ENCODE peak calls at places on chromosome 1, in eight cellular contexts. W, S, M, B, R, L, J and P are unnamed samples.

GRCh38 chr1:228348708-228349467 is 57.7 kb downstream of the TRIM11 start:
- DNase-seq in L (peak), M (no peak), R (no peak), W (no peak), J (peak), B (no peak), S (no peak), P (no peak)

GRCh38 chr1:184621262-184621661 is 133.4 kb downstream of the EDEM3 start:
- DNase-seq in B (peak), W (no peak), L (no peak), M (no peak), S (no peak), J (no peak), R (no peak), P (peak)

GRCh38 chr1:111513410-111514020 is 10.1 kb upstream of the ADORA3 start:
- DNase-seq in W (no peak), S (no peak), M (no peak), R (no peak), L (peak), B (peak), J (no peak), P (no peak)

GRCh38 chr1:158035976-158036583 is 42.6 kb downstream of the KIRREL1 start:
- DNase-seq in W (no peak), S (peak), J (peak), L (no peak), B (peak), M (peak), R (no peak), P (peak)

GRCh38 chr1:21514245-21514644 is 5.0 kb downstream of the ALPL start:
- DNase-seq in W (no peak), M (no peak), R (no peak), J (no peak), L (no peak), S (peak), B (no peak), P (no peak)

GRCh38 chr1:150272379-150272840 is at the start of gene C1orf54:
- DNase-seq in L (peak), S (peak), W (no peak), J (peak), R (no peak), M (peak), B (peak), P (peak)

GRCh38 chr1:65581120-65581519 is 160.7 kb downstream of the LEPR start:
- DNase-seq in R (no peak), M (peak), J (no peak), W (no peak), S (no peak), B (peak), L (no peak), P (peak)

GRCh38 chr1:114669562-114670082 is at the start of gene DENND2C:
- DNase-seq in L (no peak), W (no peak), M (peak), R (peak), S (no peak), J (no peak), B (no peak), P (no peak)

GRCh38 chr1:180945551-180945950 is 32.9 kb downstream of the KIAA1614 start:
- DNase-seq in M (no peak), B (no peak), W (no peak), R (no peak), S (no peak), L (no peak), J (no peak), P (no peak)

GRCh38 chr1:180925471-180926051 is 12.9 kb downstream of the KIAA1614 start:
- DNase-seq in B (no peak), W (no peak), L (no peak), S (no peak), M (peak), R (no peak), J (no peak), P (no peak)

GRCh38 chr1:169245706-169246105 is 121.9 kb downstream of the NME7 start:
- DNase-seq in L (no peak), S (no peak), M (no peak), R (no peak), W (no peak), B (no peak), J (no peak), P (no peak)

GRCh38 chr1:32886012-32886827 is at the start of gene HPCA:
- DNase-seq in B (peak), W (no peak), S (peak), R (no peak), J (peak), L (peak), M (peak), P (peak)

GRCh38 chr1:43267291-43267805 is 2.4 kb upstream of the TMEM125 start:
- DNase-seq in B (peak), M (peak), J (no peak), L (no peak), W (no peak), S (no peak), R (no peak), P (peak)

GRCh38 chr1:114755006-114755936 is 2.5 kb downstream of the CSDE1 start:
- DNase-seq in L (no peak), W (no peak), S (no peak), B (no peak), R (no peak), J (no peak), M (no peak), P (peak)

GRCh38 chr1:184691719-184692324 is 62.8 kb downstream of the EDEM3 start:
- DNase-seq in M (peak), W (no peak), L (no peak), J (no peak), B (peak), S (peak), R (no peak), P (peak)

GRCh38 chr1:3030663-3031381 is 9.6 kb downstream of the ACTRT2 start:
- DNase-seq in L (no peak), J (peak), S (no peak), R (no peak), W (no peak), B (no peak), M (no peak), P (no peak)

GRCh38 chr1:2787163-2787911 is 14.2 kb downstream of the TTC34 start:
- DNase-seq in J (peak), R (no peak), W (no peak), M (peak), B (no peak), S (no peak), L (no peak), P (no peak)

GRCh38 chr1:154755858-154756730 is 114.0 kb downstream of the KCNN3 start:
- DNase-seq in L (no peak), W (no peak), B (peak), R (no peak), S (no peak), M (no peak), J (no peak), P (no peak)

GRCh38 chr1:96722161-96722908 is 751 bp downstream of the PTBP2 start:
- DNase-seq in M (peak), W (peak), J (peak), R (no peak), S (peak), B (peak), L (peak), P (peak)

GRCh38 chr1:246705368-246705767 is 18.8 kb upstream of the SCCPDH start:
- DNase-seq in W (no peak), R (no peak), S (no peak), L (no peak), B (peak), J (no peak), M (no peak), P (peak)

GRCh38 chr1:175679931-175680652 is 63.3 kb downstream of the TNR start:
- DNase-seq in S (peak), J (no peak), W (no peak), L (no peak), B (no peak), R (no peak), M (no peak), P (no peak)

GRCh38 chr1:115492880-115493279 is 148.9 kb upstream of the VANGL1 start:
- DNase-seq in W (no peak), J (no peak), R (no peak), L (no peak), S (no peak), B (no peak), M (no peak), P (peak)

GRCh38 chr1:20981903-20982695 is 194.6 kb downstream of the EIF4G3 start:
- DNase-seq in W (no peak), R (no peak), L (no peak), B (peak), J (no peak), M (peak), S (no peak), P (peak)

GRCh38 chr1:28591708-28592313 is at the start of gene RAB42:
- DNase-seq in M (peak), B (peak), L (peak), W (no peak), S (no peak), J (peak), R (no peak), P (peak)

GRCh38 chr1:248818505-248819374 is 7.0 kb downstream of the SH3BP5L start:
- DNase-seq in R (no peak), S (no peak), B (no peak), J (no peak), W (no peak), L (no peak), M (no peak), P (no peak)

GRCh38 chr1:39026051-39026946 is at the start of gene NDUFS5:
- DNase-seq in S (peak), L (peak), W (peak), R (peak), J (peak), B (peak), M (peak), P (peak)

GRCh38 chr1:19809044-19809750 is 5.9 kb downstream of the RNF186 start:
- DNase-seq in B (no peak), W (no peak), L (no peak), M (peak), J (peak), S (no peak), R (no peak), P (no peak)

GRCh38 chr1:93471911-93472310 is 24.0 kb downstream of the FNBP1L start:
- DNase-seq in B (peak), W (no peak), S (no peak), L (no peak), M (no peak), R (no peak), J (no peak), P (peak)

DNA sequence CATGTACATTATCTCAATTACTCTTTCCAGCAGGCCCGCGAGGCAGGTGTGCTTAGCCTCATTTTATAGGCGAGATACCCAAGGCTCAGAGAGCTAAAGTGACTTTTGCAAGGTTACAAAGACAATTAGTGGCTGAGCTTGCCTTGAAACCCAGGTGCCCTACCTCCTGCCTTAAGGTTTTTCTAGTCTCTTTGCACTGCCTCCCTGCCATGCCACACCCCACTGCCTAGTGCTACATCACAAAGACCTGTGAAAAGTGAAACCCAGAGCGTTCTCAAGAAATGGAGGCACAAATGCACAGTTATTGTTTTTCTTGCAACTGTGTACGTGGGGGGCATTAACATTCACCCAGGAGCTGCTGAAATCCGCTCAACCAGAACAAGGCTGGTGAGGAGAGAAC is 9.9 kb upstream of the C8A start:
- DNase-seq in M (no peak), R (no peak), B (no peak), W (no peak), L (no peak), S (no peak), J (no peak), P (no peak)
- H3K4me3 ChIP-seq in M (no peak), R (no peak), B (no peak), W (no peak), L (no peak), S (no peak), J (no peak), P (no peak)

GRCh38 chr1:205205055-205205454 is 6.4 kb downstream of the DSTYK start:
- DNase-seq in W (no peak), S (no peak), M (no peak), L (no peak), J (no peak), R (no peak), B (no peak), P (peak)
- TF ChIP-seq CTCF in W (no peak), S (no peak), M (no peak), L (no peak), J (no peak), R (no peak), B (no peak), P (no peak)

DNA sequence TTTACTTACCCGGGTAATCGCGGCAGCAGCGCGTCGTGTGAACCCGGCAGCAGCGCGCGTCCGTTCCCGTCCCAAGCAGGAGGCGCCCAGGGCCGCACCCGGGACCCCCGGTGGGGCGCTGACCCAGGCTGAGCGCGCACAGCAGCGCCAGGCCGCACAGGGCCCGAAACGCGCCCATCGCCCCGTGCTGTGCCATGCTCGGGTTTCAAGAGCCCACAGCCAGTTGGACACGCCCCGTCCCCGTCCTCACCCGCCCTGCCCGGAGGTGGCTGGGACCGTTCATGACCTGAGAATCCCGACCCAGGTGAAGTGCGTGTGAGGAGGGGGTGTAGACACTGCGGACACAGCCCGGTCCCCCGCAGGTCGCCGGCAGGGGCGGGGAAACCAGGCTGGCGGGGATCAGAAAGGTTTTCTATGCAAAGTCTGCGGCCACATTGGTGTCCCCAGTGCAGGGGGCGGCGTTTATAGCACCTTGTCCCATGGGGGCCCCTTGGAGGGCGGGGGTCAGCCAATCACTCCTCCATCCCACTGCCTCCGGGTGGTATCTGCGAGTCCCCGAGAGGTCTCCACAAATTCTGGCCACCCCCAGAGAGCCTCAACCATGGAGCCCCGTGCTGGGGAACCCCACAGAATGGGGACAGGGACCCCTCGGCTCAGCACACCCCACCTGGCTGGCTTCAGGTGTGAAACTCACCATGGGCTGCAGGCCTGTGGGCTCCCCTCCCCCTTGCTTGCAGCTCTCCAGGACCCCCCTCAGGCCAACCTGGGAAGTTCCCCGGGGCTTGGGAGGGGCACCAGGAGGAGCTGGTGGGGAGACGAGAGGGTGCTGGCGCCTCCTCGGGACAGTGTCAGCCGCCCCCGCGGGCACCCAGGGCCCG is at the start of gene TNFRSF18:
- DNase-seq in L (peak), M (peak), W (no peak), J (peak), S (no peak), R (no peak), B (no peak), P (no peak)
- H3K4me3 ChIP-seq in L (peak), M (peak), W (peak), J (peak), S (peak), R (peak), B (no peak), P (no peak)

DNA sequence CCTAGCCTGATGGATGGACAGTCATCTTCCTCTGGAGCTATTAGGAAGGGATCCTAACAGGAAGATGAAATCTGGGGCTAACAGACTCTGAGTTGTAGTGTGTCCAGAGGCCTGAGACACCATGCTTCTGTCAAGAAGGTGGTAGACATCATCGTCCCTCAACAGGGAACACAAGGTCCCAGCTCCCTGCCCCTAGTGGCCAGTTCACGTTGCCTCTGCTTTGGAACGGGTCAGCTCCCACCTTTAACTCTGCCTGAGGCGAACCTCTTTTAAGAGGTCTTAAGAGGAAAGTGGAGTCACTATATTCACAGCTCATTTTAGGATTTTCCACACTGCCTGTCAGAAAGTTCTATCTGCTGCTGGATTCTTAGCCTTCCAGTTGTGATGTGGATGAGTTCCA is 28.3 kb downstream of the LRRC71 start:
- DNase-seq in L (no peak), M (peak), B (no peak), R (no peak), S (no peak), W (no peak), J (peak), P (no peak)
- TF ChIP-seq CTCF in L (no peak), M (peak), B (peak), R (no peak), S (peak), W (no peak), J (peak), P (no peak)

DNA sequence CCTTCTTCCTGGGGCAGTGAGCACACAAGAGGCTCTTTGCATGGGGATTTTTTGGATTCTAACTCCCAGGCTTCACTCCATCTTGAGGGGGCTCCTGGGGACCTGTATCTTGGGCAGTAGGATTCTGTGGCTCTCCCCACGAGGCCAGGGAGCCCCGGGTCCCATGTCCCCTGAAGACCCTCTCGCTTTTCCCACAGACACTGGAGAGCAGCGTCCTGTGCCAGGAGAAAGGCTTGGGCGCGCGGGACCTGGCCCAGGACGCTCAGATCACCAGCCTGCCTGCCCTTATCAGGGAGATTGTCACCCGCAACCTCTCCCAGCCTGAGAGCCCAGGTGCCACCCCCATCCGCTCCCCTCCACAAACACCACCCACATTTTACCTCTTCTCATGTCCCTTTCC is 735 bp downstream of the CROCC start:
- DNase-seq in W (no peak), M (no peak), J (peak), S (no peak), R (no peak), B (no peak), L (no peak), P (no peak)
- H3K4me3 ChIP-seq in W (no peak), M (peak), J (peak), S (no peak), R (no peak), B (no peak), L (no peak), P (no peak)

GRCh38 chr1:234617135-234617985 is 7.4 kb upstream of the IRF2BP2 start:
- DNase-seq in L (no peak), W (no peak), J (no peak), S (no peak), B (peak), R (no peak), M (peak), P (peak)
- TF ChIP-seq CTCF in L (no peak), W (peak), J (peak), S (no peak), B (peak), R (peak), M (no peak), P (peak)

DNA sequence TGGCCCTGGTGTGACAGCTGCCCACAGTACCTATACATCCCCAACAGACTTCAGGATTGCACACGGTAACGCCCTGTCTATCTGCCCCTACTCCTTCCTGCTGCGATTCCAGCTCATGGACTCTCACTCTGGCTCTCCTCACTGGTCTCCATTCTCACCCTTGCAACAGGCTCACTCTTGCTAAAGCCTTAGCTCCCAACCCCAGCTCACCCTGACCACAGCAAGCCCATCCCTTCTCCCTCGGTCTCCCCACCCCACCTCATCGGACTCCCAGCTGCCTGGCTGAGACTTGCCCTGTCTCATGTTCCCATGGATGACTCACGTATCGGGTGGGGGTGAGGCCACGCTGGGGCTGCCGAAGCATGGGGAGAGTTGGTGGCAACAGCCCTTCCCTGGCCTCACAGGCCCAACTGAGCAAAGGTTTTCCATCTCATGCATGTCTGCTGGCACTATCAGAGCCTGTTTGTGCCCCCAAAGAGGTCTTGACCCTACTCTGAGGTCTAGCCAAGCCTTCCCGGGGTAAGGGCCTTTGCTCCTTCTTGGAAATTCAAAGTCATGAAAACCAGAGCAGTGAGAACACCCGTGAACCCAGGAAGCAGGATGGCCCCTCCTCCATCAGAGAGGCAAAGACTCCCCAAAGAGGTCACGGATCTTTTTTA is 7.1 kb downstream of the PHLDA3 start:
- DNase-seq in S (no peak), M (no peak), B (peak), J (peak), W (peak), L (peak), R (no peak), P (peak)
- H3K4me3 ChIP-seq in S (no peak), M (no peak), B (no peak), J (no peak), W (peak), L (no peak), R (no peak), P (no peak)

DNA sequence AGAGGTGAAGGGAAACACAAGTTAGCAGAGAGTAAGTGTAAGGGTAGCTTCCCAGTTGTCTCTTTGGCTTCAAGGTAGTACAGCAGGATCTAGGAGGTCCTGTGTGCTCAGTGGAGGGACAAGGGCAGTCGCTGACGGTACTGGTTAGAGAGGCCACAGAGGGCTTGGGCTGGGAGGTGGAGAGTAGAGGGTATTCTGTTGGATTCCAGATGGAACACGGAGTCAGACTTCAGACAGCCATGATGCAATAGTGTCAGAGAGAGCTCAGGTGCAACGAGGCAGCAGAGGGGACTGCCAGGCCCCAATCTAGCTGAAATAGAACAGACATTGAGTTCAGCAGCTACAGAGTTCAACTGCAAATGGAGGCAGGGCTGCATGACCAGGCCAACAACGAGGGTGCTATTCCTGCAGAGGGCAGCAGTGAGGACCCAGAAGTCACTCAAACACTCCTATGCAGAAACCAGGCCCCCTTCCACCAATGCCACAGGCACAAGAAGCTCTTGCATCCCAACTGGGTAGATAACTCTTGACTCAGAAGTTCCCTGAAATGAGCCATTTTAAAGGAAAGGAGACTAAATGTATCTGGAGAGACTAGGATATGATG is 325.0 kb upstream of the ESRRG start:
- DNase-seq in B (peak), W (no peak), M (peak), R (no peak), S (peak), L (no peak), J (peak), P (peak)
- TF ChIP-seq CTCF in B (peak), W (no peak), M (peak), R (no peak), S (peak), L (peak), J (peak), P (peak)